ENCODE peak calls at places on chromosomes 4 and X, in seven cellular contexts. W is sigmoid colon, B is PC-3, R is H1, Z is testis, Y is cardiac muscle cell, C is suprapubic skin. K is an unnamed sample.

GRCh38 chr4:1401409-1402020 is 4.7 kb downstream of the NKX1-1 start:
- DNase-seq in C (peak), W (peak), Y (no peak), R (no peak), Z (no peak), B (no peak), K (no peak)

GRCh38 chrX:18351774-18352173 is 2.7 kb downstream of the SCML2 start:
- DNase-seq in R (no peak), Y (no peak), W (no peak), B (no peak), Z (no peak), C (no peak), K (no peak)

GRCh38 chr4:185481390-185481789 is 9.9 kb upstream of the CCDC110 start:
- DNase-seq in R (no peak), Y (no peak), C (no peak), Z (no peak), W (no peak), B (no peak), K (no peak)

GRCh38 chr4:82678046-82678445 is 116.3 kb upstream of the TMEM150C start:
- DNase-seq in Y (no peak), C (no peak), R (no peak), W (no peak), Z (no peak), B (no peak), K (no peak)

GRCh38 chr4:55887594-55887993 is 34.1 kb downstream of the EXOC1 start:
- DNase-seq in W (no peak), B (peak), Z (no peak), Y (no peak), R (no peak), C (no peak), K (no peak)

GRCh38 chrX:83509246-83509801 is 1.2 kb downstream of the POU3F4 start:
- DNase-seq in C (no peak), Y (no peak), W (no peak), R (no peak), B (no peak), Z (no peak), K (no peak)

GRCh38 chr4:40196724-40197281 is at the start of gene RHOH:
- DNase-seq in B (no peak), Z (no peak), C (no peak), W (no peak), Y (no peak), R (peak), K (no peak)

GRCh38 chr4:105149771-105150170 is 3.1 kb downstream of the TET2 start:
- DNase-seq in R (no peak), W (no peak), B (no peak), Y (no peak), Z (no peak), C (no peak), K (no peak)

GRCh38 chrX:68936608-68937007 is 107.8 kb downstream of the EFNB1 start:
- DNase-seq in W (peak), B (peak), Z (no peak), C (peak), Y (peak), R (no peak), K (peak)

GRCh38 chrX:132480581-132481203 is 8.1 kb downstream of the MBNL3 start:
- DNase-seq in W (no peak), Z (peak), Y (peak), C (peak), R (no peak), B (peak), K (peak)

GRCh38 chr4:62320612-62321011 is 1120.5 kb downstream of the ADGRL3 start:
- DNase-seq in C (no peak), Y (no peak), B (no peak), R (no peak), Z (no peak), W (no peak), K (no peak)

GRCh38 chr4:5355846-5356245 is 304.6 kb downstream of the STK32B start:
- DNase-seq in R (no peak), Z (no peak), Y (no peak), B (no peak), C (no peak), W (no peak), K (no peak)

GRCh38 chrX:56793533-56794320 is 64.7 kb downstream of the NBDY start:
- DNase-seq in Z (no peak), R (peak), B (no peak), C (peak), W (peak), Y (no peak), K (no peak)

GRCh38 chrX:44462851-44463250 is 79.8 kb downstream of the FUNDC1 start:
- DNase-seq in Z (no peak), B (no peak), R (no peak), W (no peak), Y (no peak), C (no peak), K (no peak)

GRCh38 chrX:10099411-10099810 is 57.4 kb upstream of the CLCN4 start:
- DNase-seq in C (no peak), W (no peak), Z (peak), Y (no peak), R (no peak), B (no peak), K (no peak)

GRCh38 chr4:1011022-1011694 is at the start of gene FGFRL1:
- DNase-seq in Y (peak), Z (peak), W (peak), R (peak), C (peak), B (peak), K (peak)

GRCh38 chr4:76219299-76220055 is 5.9 kb upstream of the SCARB2 start:
- DNase-seq in C (no peak), W (no peak), B (peak), Z (no peak), R (no peak), Y (peak), K (no peak)

GRCh38 chrX:2711441-2711840 is 20.3 kb downstream of the CD99 start:
- DNase-seq in Z (no peak), C (no peak), R (no peak), W (no peak), Y (no peak), B (no peak), K (no peak)

GRCh38 chr4:185209031-185209851 is at the start of gene SNX25:
- DNase-seq in C (peak), Y (peak), W (peak), B (peak), R (peak), Z (peak), K (no peak)

GRCh38 chr4:184801781-184802180 is 24.0 kb downstream of the ACSL1 start:
- DNase-seq in C (no peak), B (peak), Y (no peak), R (no peak), W (no peak), Z (no peak), K (no peak)

GRCh38 chr4:62399242-62399641 is 1199.1 kb downstream of the ADGRL3 start:
- DNase-seq in Y (no peak), R (no peak), C (no peak), Z (no peak), B (peak), W (no peak), K (no peak)

GRCh38 chr4:587671-588350 is 11.7 kb upstream of the TMEM271 start:
- DNase-seq in R (no peak), Z (no peak), W (no peak), Y (no peak), C (no peak), B (no peak), K (no peak)

GRCh38 chr4:54272051-54272450 is 43.0 kb downstream of the PDGFRA start:
- DNase-seq in B (no peak), C (no peak), Y (no peak), W (no peak), Z (no peak), R (no peak), K (no peak)

GRCh38 chrX:151505796-151506195 is 57.7 kb upstream of the PASD1 start:
- DNase-seq in Y (peak), W (no peak), C (no peak), B (peak), R (peak), Z (peak), K (no peak)

GRCh38 chr4:37872310-37872988 is 18.4 kb upstream of the TBC1D1 start:
- DNase-seq in B (no peak), Y (no peak), C (no peak), W (no peak), R (no peak), Z (no peak), K (no peak)

GRCh38 chrX:63275127-63275526 is 76.0 kb downstream of the SPIN4 start:
- DNase-seq in W (no peak), C (no peak), B (peak), Y (no peak), Z (peak), R (peak), K (no peak)

GRCh38 chr4:143443728-143444127 is 69.8 kb upstream of the SMARCA5 start:
- DNase-seq in R (no peak), W (no peak), Z (no peak), Y (no peak), C (no peak), B (no peak), K (no peak)

DNA sequence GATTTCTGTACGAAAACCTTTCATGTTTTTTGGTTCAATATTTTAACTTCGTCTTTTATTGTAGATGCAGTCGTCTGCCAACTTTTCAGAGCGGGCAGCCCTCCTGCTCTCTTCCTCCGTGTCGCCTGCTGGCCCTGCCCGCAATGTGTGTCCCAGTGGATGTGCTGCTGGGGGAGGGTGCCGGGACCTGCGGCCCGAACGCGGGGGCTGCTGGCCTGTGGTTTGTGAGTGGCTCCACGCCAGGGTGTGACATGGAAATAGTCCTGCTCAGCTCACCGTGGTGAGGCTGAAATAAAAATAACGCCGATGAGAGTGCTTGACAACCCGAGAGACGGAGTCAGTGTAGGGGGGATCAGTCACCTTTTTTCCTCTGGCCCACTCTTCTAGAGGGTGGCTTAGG is 59.7 kb upstream of the GRPEL1 start:
- DNase-seq in C (no peak), W (no peak), R (no peak), Y (no peak), B (no peak), Z (no peak), K (no peak)
- H3K4me3 ChIP-seq in C (no peak), W (no peak), R (no peak), Y (no peak), B (no peak), Z (no peak), K (no peak)

GRCh38 chr4:7792616-7793015 is 147.0 kb downstream of the AFAP1 start:
- DNase-seq in R (no peak), C (no peak), W (no peak), B (no peak), Z (no peak), Y (peak), K (no peak)
- H3K4me3 ChIP-seq in R (no peak), C (no peak), W (no peak), B (no peak), Z (no peak), Y (no peak), K (no peak)

GRCh38 chrX:79078114-79078513 is 66.4 kb upstream of the GPR174 start:
- DNase-seq in B (peak), R (no peak), Z (no peak), C (no peak), W (no peak), Y (no peak), K (no peak)
- H3K4me3 ChIP-seq in B (no peak), R (no peak), Z (no peak), C (no peak), W (no peak), Y (no peak), K (no peak)

GRCh38 chrX:23504895-23505294 is 162.4 kb upstream of the PRDX4 start:
- DNase-seq in Z (no peak), B (no peak), C (no peak), R (no peak), W (no peak), Y (no peak), K (no peak)

GRCh38 chrX:23505531-23506303 is 161.6 kb upstream of the PRDX4 start:
- DNase-seq in B (peak), R (no peak), Y (no peak), W (no peak), Z (no peak), C (no peak), K (no peak)

GRCh38 chrX:23504540-23504884 is 162.8 kb upstream of the PRDX4 start:
- DNase-seq in B (no peak), R (no peak), Y (no peak), C (no peak), Z (no peak), W (no peak), K (no peak)

GRCh38 chrX:23501974-23502373 is 165.3 kb upstream of the PRDX4 start:
- DNase-seq in R (no peak), Z (no peak), W (no peak), C (no peak), Y (no peak), B (no peak), K (no peak)

GRCh38 chrX:23503835-23504539 is 163.3 kb upstream of the PRDX4 start:
- DNase-seq in C (no peak), W (peak), Y (peak), Z (peak), B (peak), R (no peak), K (peak)
- H3K4me3 ChIP-seq in C (no peak), W (no peak), Y (no peak), Z (no peak), B (peak), R (no peak), K (no peak)

DNA sequence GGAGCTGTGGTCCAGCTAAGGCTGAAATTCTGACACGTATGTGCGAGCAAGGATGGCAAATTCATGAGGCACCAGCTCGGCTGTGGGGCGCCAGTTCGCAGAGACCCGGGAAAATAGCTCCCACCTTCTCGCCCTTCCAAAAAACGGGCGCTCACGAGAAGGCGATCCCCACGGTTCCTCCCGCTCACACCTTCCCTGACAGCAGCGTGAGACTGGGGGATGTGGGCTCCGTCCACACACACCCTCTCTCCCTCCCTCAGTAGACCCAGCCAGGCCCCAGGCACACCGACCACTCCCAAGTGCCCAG is 584 bp downstream of the GPC3 start:
- DNase-seq in Y (no peak), W (no peak), Z (no peak), C (peak), B (no peak), R (no peak), K (no peak)
- H3K4me3 ChIP-seq in Y (peak), W (peak), Z (no peak), C (peak), B (no peak), R (peak), K (no peak)

DNA sequence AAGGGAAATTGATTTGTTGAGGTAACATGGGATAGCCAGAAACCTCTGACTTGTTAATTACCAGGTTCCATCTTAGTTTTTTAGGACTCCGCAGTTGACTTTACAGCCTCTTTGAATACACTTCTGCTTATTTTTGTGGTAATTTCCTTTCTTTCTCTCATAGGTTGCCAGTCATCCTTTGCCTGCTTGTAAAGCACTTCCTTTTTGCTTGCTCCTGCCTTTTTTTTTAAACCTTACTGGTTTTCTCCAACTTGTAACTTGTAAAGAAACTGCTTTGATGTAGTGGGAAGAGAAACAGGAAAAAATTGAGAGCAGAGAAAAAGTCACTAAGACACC is 2.6 kb downstream of the PGK1 start:
- DNase-seq in W (no peak), R (no peak), Z (no peak), Y (no peak), B (no peak), C (no peak), K (no peak)
- H3K4me3 ChIP-seq in W (no peak), R (peak), Z (no peak), Y (peak), B (peak), C (peak), K (peak)